ENCODE peak calls at places on chromosome 17, in nine cellular contexts. W is cardiac muscle cell; U is MM.1S; A is effector CD4-positive, alpha-beta T cell; C is activated T-cell treated with anti-CD3 and anti-CD28 coated beads, Interleukin-2, amount 50 U/mL, for 48 hours; G is neuronal stem cell; P is AG09319; K is AG08395; S is activated CD8-positive, alpha-beta memory T cell treated with anti-CD3 and anti-CD28 coated beads, Interleukin-2, amount 50 U/mL, for 48 hours. J is an unnamed sample.

GRCh38 chr17:48310748-48311213 is 119.2 kb downstream of the SKAP1 start:
- DNase-seq in A (no peak), C (no peak), S (no peak), G (peak; percentile 33), U (no peak), K (no peak), P (no peak), W (peak; percentile 38), J (no peak)

GRCh38 chr17:16504974-16505373 is 13.0 kb upstream of the LRRC75A start:
- DNase-seq in P (no peak), U (no peak), S (no peak), G (no peak), K (no peak), W (no peak), C (no peak), A (no peak), J (no peak)

GRCh38 chr17:51035436-51035835 is 85.2 kb downstream of the SPAG9 start:
- DNase-seq in W (peak; percentile 14), U (peak; percentile 17), C (no peak), G (peak; percentile 39), K (peak; percentile 80), P (peak; percentile 68), A (no peak), S (no peak), J (peak; percentile 67)

GRCh38 chr17:18028684-18029540 is 10.1 kb downstream of the ATPAF2 start:
- DNase-seq in G (no peak), U (no peak), S (no peak), K (no peak), P (no peak), C (no peak), W (no peak), A (no peak), J (no peak)

GRCh38 chr17:79053251-79053925 is 21.2 kb upstream of the ENGASE start:
- DNase-seq in W (no peak), S (no peak), U (no peak), A (no peak), G (no peak), K (peak; percentile 75), P (no peak), C (no peak), J (no peak)

GRCh38 chr17:32739722-32740121 is 137.2 kb downstream of the MYO1D start:
- DNase-seq in S (no peak), W (no peak), U (no peak), G (no peak), P (no peak), K (no peak), C (no peak), A (no peak), J (no peak)

GRCh38 chr17:6660765-6661463 is 9.4 kb downstream of the C17orf100 start:
- DNase-seq in C (peak; percentile 43), P (no peak), A (no peak), G (no peak), S (no peak), K (no peak), U (no peak), W (no peak), J (no peak)

GRCh38 chr17:64170286-64170685 is 40.3 kb upstream of the ERN1 start:
- DNase-seq in C (no peak), A (no peak), U (no peak), P (no peak), K (no peak), G (no peak), S (no peak), W (no peak), J (no peak)

GRCh38 chr17:77723909-77724875 is 234.3 kb upstream of the TNRC6C start:
- DNase-seq in W (no peak), A (no peak), K (no peak), G (no peak), U (peak; percentile 66), S (peak; percentile 43), C (peak; percentile 2), P (no peak), J (no peak)

GRCh38 chr17:42221886-42222745 is 27.8 kb upstream of the GHDC start:
- DNase-seq in C (peak; percentile 44), P (no peak), A (peak; percentile 52), K (peak; percentile 55), W (peak; percentile 60), G (peak; percentile 39), S (peak; percentile 67), U (peak; percentile 30), J (peak; percentile 26)

GRCh38 chr17:29069526-29070041 is 26.6 kb downstream of the PIPOX start:
- DNase-seq in U (no peak), P (no peak), A (no peak), S (no peak), K (no peak), G (no peak), W (no peak), C (no peak), J (no peak)

GRCh38 chr17:2214887-2215615 is 88.5 kb downstream of the SMG6 start:
- DNase-seq in P (no peak), G (no peak), W (peak; percentile 68), K (peak; percentile 21), U (peak; percentile 77), C (no peak), A (no peak), S (peak; percentile 45), J (no peak)

GRCh38 chr17:82627405-82627804 is 20.8 kb downstream of the WDR45B start:
- DNase-seq in G (no peak), U (no peak), P (no peak), A (no peak), C (no peak), S (no peak), W (no peak), K (no peak), J (no peak)

GRCh38 chr17:2906907-2907306 is 110.7 kb downstream of the RAP1GAP2 start:
- DNase-seq in S (no peak), P (no peak), G (no peak), W (no peak), K (no peak), C (peak; percentile 58), A (no peak), U (no peak), J (no peak)

GRCh38 chr17:66250686-66251085 is 21.5 kb upstream of the APOH start:
- DNase-seq in A (no peak), K (no peak), U (no peak), S (no peak), W (no peak), C (no peak), P (no peak), G (no peak), J (no peak)

GRCh38 chr17:71883258-71883657 is 237.6 kb upstream of the SOX9 start:
- DNase-seq in G (no peak), P (no peak), S (no peak), A (no peak), W (no peak), C (no peak), U (no peak), K (no peak), J (no peak)

GRCh38 chr17:50361561-50362480 is 11.2 kb downstream of the MRPL27 start:
- DNase-seq in C (peak; percentile 62), S (peak; percentile 73), A (peak; percentile 41), U (peak; percentile 64), P (peak; percentile 35), W (peak; percentile 74), K (peak; percentile 88), G (no peak), J (peak; percentile 50)

GRCh38 chr17:44501866-44502265 is 1.3 kb downstream of the GPATCH8 start:
- DNase-seq in A (no peak), C (no peak), S (peak; percentile 18), P (no peak), W (peak; percentile 14), G (no peak), K (no peak), U (no peak), J (no peak)

GRCh38 chr17:40602445-40603443 is 37.5 kb upstream of the CCR7 start:
- DNase-seq in P (no peak), A (peak; percentile 68), C (peak; percentile 88), K (no peak), S (peak; percentile 84), U (no peak), W (peak; percentile 51), G (no peak), J (no peak)

GRCh38 chr17:70307430-70307829 is 138.1 kb downstream of the KCNJ2 start:
- DNase-seq in U (no peak), P (no peak), G (no peak), S (no peak), C (no peak), A (no peak), W (no peak), K (peak; percentile 33), J (no peak)

GRCh38 chr17:76078859-76079576 is at the start of gene ZACN:
- DNase-seq in K (no peak), U (no peak), P (no peak), G (no peak), W (no peak), S (peak; percentile 59), C (no peak), A (no peak), J (no peak)

GRCh38 chr17:66302761-66303626 is 581 bp downstream of the PRKCA start:
- DNase-seq in K (peak; percentile 33), W (peak; percentile 73), U (peak; percentile 50), C (peak; percentile 66), G (peak; percentile 43), A (peak; percentile 36), P (no peak), S (peak; percentile 77), J (peak; percentile 38)

GRCh38 chr17:32936894-32937500 is 9.0 kb downstream of the TMEM98 start:
- DNase-seq in W (peak; percentile 87), S (peak; percentile 85), P (no peak), K (peak; percentile 69), C (peak; percentile 75), G (peak; percentile 81), U (peak; percentile 70), A (peak; percentile 48), J (no peak)

GRCh38 chr17:15392326-15392739 is 50.9 kb upstream of the TEKT3 start:
- DNase-seq in U (no peak), C (no peak), G (no peak), S (no peak), P (peak; percentile 22), W (no peak), A (no peak), K (peak; percentile 87), J (peak; percentile 83)

GRCh38 chr17:41653421-41654133 is 29.2 kb upstream of the KRT17 start:
- DNase-seq in W (no peak), G (no peak), S (no peak), A (no peak), C (no peak), U (no peak), K (no peak), P (no peak), J (no peak)

J was measured in stromal cell of bone marrow.